ENCODE peak calls at places on chromosomes 13 and 19, in seven cellular contexts. X is GM12865; F is IMR-90; W is Peyer's patch; E is CD8-positive, alpha-beta memory T cell; B is AG10803; J is psoas muscle. O is an unnamed sample.

GRCh38 chr13:95385808-95386207 is 84.6 kb upstream of the ABCC4 start:
- DNase-seq in F (no peak), W (no peak), E (no peak), J (no peak), X (no peak), B (no peak), O (no peak)

GRCh38 chr19:48113190-48113917 is 2.7 kb upstream of the PLA2G4C start:
- DNase-seq in W (no peak), B (no peak), E (no peak), J (no peak), F (peak), X (no peak), O (no peak)

GRCh38 chr19:54188224-54188871 is 1.0 kb downstream of the MBOAT7 start:
- DNase-seq in X (no peak), F (peak), J (no peak), W (peak), B (peak), E (no peak), O (peak)

GRCh38 chr13:41706189-41706588 is 248.8 kb downstream of the RGCC start:
- DNase-seq in J (no peak), F (no peak), E (no peak), X (no peak), W (no peak), B (peak), O (no peak)

GRCh38 chr13:30033681-30034447 is 183.4 kb upstream of the UBL3 start:
- DNase-seq in F (peak), J (no peak), W (no peak), B (peak), E (no peak), X (no peak), O (no peak)

GRCh38 chr13:83765796-83766195 is 116.5 kb downstream of the SLITRK1 start:
- DNase-seq in W (no peak), E (no peak), X (no peak), B (no peak), J (no peak), F (no peak), O (no peak)

GRCh38 chr13:29480893-29481525 is 114.5 kb downstream of the SLC7A1 start:
- DNase-seq in B (no peak), W (no peak), X (no peak), J (no peak), E (no peak), F (no peak), O (peak)

GRCh38 chr19:32373614-32374295 is 28.3 kb downstream of the ZNF507 start:
- DNase-seq in J (no peak), F (peak), E (no peak), X (no peak), B (peak), W (peak), O (no peak)

GRCh38 chr19:58279042-58279924 is 528 bp downstream of the ZNF8 start:
- DNase-seq in E (peak), J (peak), F (peak), B (peak), X (peak), W (peak), O (no peak)

GRCh38 chr13:98454389-98454881 is 122.5 kb downstream of the STK24 start:
- DNase-seq in J (peak), X (no peak), W (no peak), F (peak), B (peak), E (no peak), O (no peak)

GRCh38 chr19:52474351-52475127 is 21.2 kb downstream of the ZNF578 start:
- DNase-seq in W (no peak), E (no peak), B (no peak), J (no peak), F (no peak), X (no peak), O (no peak)

GRCh38 chr19:49887037-49887652 is 9.5 kb downstream of the IL4I1 start:
- DNase-seq in J (no peak), W (no peak), B (no peak), X (no peak), E (no peak), F (no peak), O (no peak)

GRCh38 chr13:51731759-51732158 is 72.2 kb downstream of the DHRS12 start:
- DNase-seq in W (no peak), F (peak), X (no peak), E (no peak), J (no peak), B (peak), O (no peak)

GRCh38 chr19:45834970-45835369 is 19.9 kb upstream of the RSPH6A start:
- DNase-seq in W (no peak), E (no peak), B (no peak), X (no peak), F (no peak), J (no peak), O (no peak)

GRCh38 chr19:40355975-40356680 is 7.6 kb downstream of the PLD3 start:
- DNase-seq in B (no peak), E (no peak), X (peak), F (no peak), J (no peak), W (no peak), O (peak)

GRCh38 chr13:29266261-29266660 is 329.2 kb downstream of the SLC7A1 start:
- DNase-seq in B (no peak), W (no peak), X (no peak), F (no peak), J (no peak), E (no peak), O (no peak)

GRCh38 chr19:4049432-4049831 is 17.3 kb downstream of the ZBTB7A start:
- DNase-seq in J (peak), W (no peak), B (no peak), F (no peak), X (no peak), E (no peak), O (no peak)

GRCh38 chr13:114148521-114148855 is 16.1 kb upstream of the RASA3 start:
- DNase-seq in E (peak), W (peak), B (no peak), F (no peak), J (no peak), X (peak), O (no peak)

GRCh38 chr13:34164585-34164984 is 346.6 kb downstream of the RFC3 start:
- DNase-seq in E (no peak), X (no peak), J (no peak), F (no peak), B (no peak), W (no peak), O (no peak)

GRCh38 chr13:90447735-90448103 is 899.8 kb upstream of the MIR17HG start:
- DNase-seq in E (no peak), J (no peak), W (no peak), X (no peak), F (peak), B (peak), O (no peak)

GRCh38 chr19:46218160-46218559 is 11.4 kb upstream of the IGFL1 start:
- DNase-seq in B (no peak), W (no peak), X (peak), F (peak), E (no peak), J (no peak), O (no peak)

GRCh38 chr19:49182848-49183375 is 25.3 kb downstream of the TRPM4 start:
- DNase-seq in W (no peak), X (no peak), F (no peak), J (no peak), B (no peak), E (no peak), O (no peak)

GRCh38 chr13:112799394-112799793 is 109.6 kb downstream of the ATP11A start:
- DNase-seq in E (no peak), F (no peak), W (no peak), B (no peak), X (no peak), J (no peak), O (no peak)

GRCh38 chr19:2309734-2310362 is 1.9 kb upstream of the LINGO3 start:
- DNase-seq in F (peak), E (no peak), W (no peak), X (no peak), B (peak), J (no peak), O (no peak)

GRCh38 chr13:60453490-60453889 is 56.5 kb downstream of the TDRD3 start:
- DNase-seq in X (no peak), F (peak), J (no peak), E (no peak), B (peak), W (no peak), O (no peak)

GRCh38 chr19:14003279-14004051 is 2.7 kb downstream of the RFX1 start:
- DNase-seq in J (peak), W (no peak), B (peak), E (no peak), F (no peak), X (peak), O (no peak)

GRCh38 chr19:51166846-51167490 is 24.9 kb downstream of the SIGLEC7 start:
- DNase-seq in J (no peak), E (peak), W (peak), B (no peak), F (no peak), X (peak), O (peak)

GRCh38 chr13:66216723-66217122 is 1013.4 kb downstream of the PCDH9 start:
- DNase-seq in B (no peak), F (no peak), W (no peak), J (no peak), X (no peak), E (no peak), O (no peak)
- H3K4me3 ChIP-seq in B (no peak), F (no peak), W (no peak), J (no peak), X (no peak), E (no peak), O (no peak)

GRCh38 chr19:17796838-17797168 is 1.9 kb downstream of the B3GNT3 start:
- DNase-seq in E (no peak), J (no peak), W (no peak), F (no peak), B (no peak), X (no peak), O (no peak)

GRCh38 chr19:17797397-17798201 is 2.7 kb downstream of the B3GNT3 start:
- DNase-seq in X (no peak), E (no peak), F (no peak), B (no peak), W (peak), J (no peak), O (no peak)

GRCh38 chr19:17794731-17795494 is at the start of gene B3GNT3:
- DNase-seq in X (no peak), J (peak), F (no peak), B (no peak), E (no peak), W (peak), O (no peak)

GRCh38 chr19:17795495-17795856 is 538 bp downstream of the B3GNT3 start:
- DNase-seq in J (no peak), W (no peak), X (no peak), B (no peak), F (no peak), E (no peak), O (no peak)

GRCh38 chr19:17796013-17796837 is 1.3 kb downstream of the B3GNT3 start:
- DNase-seq in X (no peak), J (no peak), W (peak), E (no peak), B (no peak), F (no peak), O (no peak)
- H3K4me3 ChIP-seq in X (no peak), J (no peak), W (peak), E (no peak), B (no peak), F (no peak), O (no peak)

DNA sequence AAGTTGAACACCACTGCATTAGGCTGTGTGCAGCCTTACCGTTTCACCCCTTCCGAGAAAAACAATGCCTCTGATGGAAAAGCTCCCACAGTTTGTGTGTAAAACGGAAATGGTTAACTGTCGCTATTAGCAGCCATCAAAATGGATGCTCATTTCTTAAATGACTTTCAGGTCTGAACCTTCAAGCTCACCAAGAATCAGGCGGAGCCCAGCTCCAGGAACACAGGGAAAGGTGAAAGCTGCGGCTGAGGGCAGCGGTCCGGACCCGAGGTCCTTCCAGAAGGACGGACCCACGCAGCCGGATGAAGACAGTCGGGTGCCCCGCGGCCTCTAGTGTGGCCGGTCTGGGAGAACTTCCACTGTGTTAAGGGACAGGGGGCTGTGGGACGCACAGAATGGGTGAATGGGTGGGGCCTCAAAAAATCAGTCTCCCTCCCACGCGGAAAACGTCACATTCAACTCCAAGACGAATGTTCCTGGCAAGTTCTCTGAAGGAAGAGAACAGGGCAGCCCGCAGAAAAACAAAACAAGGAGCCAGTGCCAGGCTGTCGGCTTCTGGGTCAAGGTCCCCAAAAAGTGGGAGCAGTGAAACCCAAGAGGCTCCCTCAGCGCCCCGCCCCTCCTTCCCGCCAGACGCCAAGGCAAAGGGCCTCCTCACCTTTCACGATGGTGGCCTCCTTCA is 4.9 kb downstream of the IRS2 start:
- DNase-seq in X (no peak), B (peak), J (no peak), W (no peak), F (no peak), E (no peak), O (no peak)
- H3K4me3 ChIP-seq in X (no peak), B (peak), J (peak), W (peak), F (peak), E (no peak), O (peak)

GRCh38 chr13:110617326-110618072 is 2.2 kb downstream of the NAXD start:
- DNase-seq in E (no peak), X (no peak), J (no peak), B (peak), W (peak), F (peak), O (no peak)
- H3K4me3 ChIP-seq in E (no peak), X (peak), J (peak), B (peak), W (no peak), F (no peak), O (peak)

GRCh38 chr19:36225219-36225892 is 10.4 kb downstream of the ZNF146 start:
- DNase-seq in X (no peak), F (peak), E (no peak), J (no peak), B (peak), W (no peak), O (no peak)
- H3K4me3 ChIP-seq in X (no peak), F (no peak), E (no peak), J (no peak), B (no peak), W (no peak), O (no peak)

GRCh38 chr19:7916908-7917291 is 2.3 kb downstream of the TGFBR3L start:
- DNase-seq in F (no peak), B (no peak), E (no peak), J (no peak), X (no peak), W (no peak), O (no peak)
- H3K4me3 ChIP-seq in F (peak), B (peak), E (peak), J (peak), X (peak), W (peak), O (peak)

GRCh38 chr13:22455036-22455435 is 725.7 kb upstream of the SGCG start:
- DNase-seq in J (no peak), E (no peak), F (no peak), X (no peak), B (no peak), W (no peak), O (no peak)
- H3K4me3 ChIP-seq in J (no peak), E (no peak), F (no peak), X (no peak), B (no peak), W (no peak), O (no peak)

DNA sequence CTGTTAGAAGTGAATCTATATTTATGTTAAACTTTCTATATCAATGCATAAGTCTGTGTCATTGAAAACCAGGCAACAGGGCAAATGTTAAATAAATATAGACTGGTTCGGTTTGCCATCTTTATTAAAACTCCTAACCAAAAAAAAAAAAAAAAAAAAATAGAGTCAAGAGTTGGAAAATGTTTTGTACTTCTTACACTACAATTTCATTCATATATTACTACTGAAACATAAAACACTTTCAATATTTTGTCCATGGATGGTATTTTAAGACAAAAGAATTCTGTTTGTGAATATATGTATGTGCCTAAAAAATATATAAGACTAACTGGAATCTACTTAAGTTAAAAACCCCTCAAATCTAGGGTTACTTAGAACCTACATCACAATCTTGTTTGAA is 5.2 kb downstream of the DACH1 start:
- DNase-seq in F (no peak), E (no peak), X (no peak), J (no peak), W (no peak), B (no peak), O (no peak)
- H3K4me3 ChIP-seq in F (no peak), E (no peak), X (no peak), J (no peak), W (no peak), B (no peak), O (no peak)

GRCh38 chr13:73428706-73429105 is 369.9 kb downstream of the KLF5 start:
- DNase-seq in E (no peak), J (no peak), F (no peak), B (no peak), W (no peak), X (no peak), O (no peak)

GRCh38 chr13:73429691-73430090 is 370.9 kb downstream of the KLF5 start:
- DNase-seq in E (no peak), B (no peak), J (no peak), F (peak), X (no peak), W (no peak), O (no peak)

GRCh38 chr13:73428137-73428536 is 369.3 kb downstream of the KLF5 start:
- DNase-seq in F (peak), J (no peak), W (no peak), B (peak), E (no peak), X (no peak), O (no peak)

DNA sequence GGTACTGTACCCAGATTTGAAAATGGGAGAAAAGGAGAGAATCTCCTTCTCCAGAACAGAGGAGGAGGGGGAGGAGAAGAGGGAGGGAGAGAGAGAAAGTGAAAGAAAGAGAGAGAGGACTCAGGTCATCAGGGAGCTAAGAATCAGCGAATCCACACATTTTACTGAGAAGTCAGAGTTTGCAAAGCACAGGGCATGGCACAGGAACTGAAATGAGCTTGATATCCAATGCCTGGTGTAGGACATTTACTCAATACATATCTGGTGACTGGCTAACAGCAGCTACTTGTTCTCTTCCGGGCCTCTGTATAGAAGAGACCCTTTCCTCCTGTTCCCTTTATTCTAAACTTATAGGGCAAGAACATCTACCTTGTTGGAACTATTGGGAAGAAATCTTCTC is 375.1 kb downstream of the KLF5 start:
- DNase-seq in X (no peak), F (no peak), J (no peak), W (no peak), B (no peak), E (no peak), O (no peak)
- H3K4me3 ChIP-seq in X (no peak), F (no peak), J (no peak), W (no peak), B (no peak), E (no peak), O (no peak)

O was measured in spleen.